ENCODE peak calls at places on chromosomes 1 and 21, in nine cellular contexts. One of them, this sample, is unnamed.

GRCh38 chr1:46193984-46194570 is 4.2 kb downstream of the POMGNT1 start:
- DNase-seq in cardiac muscle cell: no peak
- DNase-seq in endodermal cell: peak
- DNase-seq in tibial artery: no peak
- DNase-seq in activated CD8-positive, alpha-beta memory T cell treated with anti-CD3 and anti-CD28 coated beads, Interleukin-2, amount 10 ng/mL, durations not matched to agents 7 days and 5 days: no peak
- DNase-seq in GM03348: no peak
- DNase-seq in transverse colon: no peak
- DNase-seq in endothelial cell: no peak
- DNase-seq in HS-27A: no peak
- DNase-seq in this sample: peak

GRCh38 chr1:172373864-172374263 is 46.6 kb upstream of the C1orf105 start:
- DNase-seq in cardiac muscle cell: no peak
- DNase-seq in endodermal cell: no peak
- DNase-seq in tibial artery: no peak
- DNase-seq in activated CD8-positive, alpha-beta memory T cell treated with anti-CD3 and anti-CD28 coated beads, Interleukin-2, amount 10 ng/mL, durations not matched to agents 7 days and 5 days: no peak
- DNase-seq in GM03348: no peak
- DNase-seq in transverse colon: no peak
- DNase-seq in endothelial cell: no peak
- DNase-seq in HS-27A: no peak
- DNase-seq in this sample: no peak

GRCh38 chr1:52141513-52142219 is at the start of gene ZFYVE9:
- DNase-seq in cardiac muscle cell: peak
- DNase-seq in endodermal cell: peak
- DNase-seq in tibial artery: peak
- DNase-seq in activated CD8-positive, alpha-beta memory T cell treated with anti-CD3 and anti-CD28 coated beads, Interleukin-2, amount 10 ng/mL, durations not matched to agents 7 days and 5 days: peak
- DNase-seq in GM03348: peak
- DNase-seq in transverse colon: peak
- DNase-seq in endothelial cell: peak
- DNase-seq in HS-27A: no peak
- DNase-seq in this sample: peak

GRCh38 chr1:174114788-174115448 is 44.4 kb upstream of the RABGAP1L start:
- DNase-seq in cardiac muscle cell: peak
- DNase-seq in endodermal cell: peak
- DNase-seq in tibial artery: no peak
- DNase-seq in activated CD8-positive, alpha-beta memory T cell treated with anti-CD3 and anti-CD28 coated beads, Interleukin-2, amount 10 ng/mL, durations not matched to agents 7 days and 5 days: no peak
- DNase-seq in GM03348: peak
- DNase-seq in transverse colon: peak
- DNase-seq in endothelial cell: peak
- DNase-seq in HS-27A: peak
- DNase-seq in this sample: peak

GRCh38 chr1:44677201-44677520 is 2.6 kb downstream of the ARMH1 start:
- DNase-seq in cardiac muscle cell: no peak
- DNase-seq in endodermal cell: no peak
- DNase-seq in tibial artery: no peak
- DNase-seq in activated CD8-positive, alpha-beta memory T cell treated with anti-CD3 and anti-CD28 coated beads, Interleukin-2, amount 10 ng/mL, durations not matched to agents 7 days and 5 days: no peak
- DNase-seq in GM03348: peak
- DNase-seq in transverse colon: no peak
- DNase-seq in endothelial cell: no peak
- DNase-seq in HS-27A: peak
- DNase-seq in this sample: peak

GRCh38 chr1:185840880-185841279 is 106.7 kb downstream of the HMCN1 start:
- DNase-seq in cardiac muscle cell: no peak
- DNase-seq in endodermal cell: no peak
- DNase-seq in tibial artery: no peak
- DNase-seq in activated CD8-positive, alpha-beta memory T cell treated with anti-CD3 and anti-CD28 coated beads, Interleukin-2, amount 10 ng/mL, durations not matched to agents 7 days and 5 days: no peak
- DNase-seq in GM03348: no peak
- DNase-seq in transverse colon: no peak
- DNase-seq in endothelial cell: no peak
- DNase-seq in HS-27A: no peak
- DNase-seq in this sample: no peak

GRCh38 chr21:31624961-31625491 is 34.5 kb upstream of the SOD1 start:
- DNase-seq in cardiac muscle cell: no peak
- DNase-seq in endodermal cell: peak
- DNase-seq in tibial artery: no peak
- DNase-seq in activated CD8-positive, alpha-beta memory T cell treated with anti-CD3 and anti-CD28 coated beads, Interleukin-2, amount 10 ng/mL, durations not matched to agents 7 days and 5 days: no peak
- DNase-seq in GM03348: no peak
- DNase-seq in transverse colon: no peak
- DNase-seq in endothelial cell: no peak
- DNase-seq in HS-27A: no peak
- DNase-seq in this sample: no peak

GRCh38 chr1:95067069-95067468 is 5.7 kb downstream of the ALG14 start:
- DNase-seq in cardiac muscle cell: no peak
- DNase-seq in endodermal cell: no peak
- DNase-seq in tibial artery: no peak
- DNase-seq in activated CD8-positive, alpha-beta memory T cell treated with anti-CD3 and anti-CD28 coated beads, Interleukin-2, amount 10 ng/mL, durations not matched to agents 7 days and 5 days: no peak
- DNase-seq in GM03348: no peak
- DNase-seq in transverse colon: no peak
- DNase-seq in endothelial cell: no peak
- DNase-seq in HS-27A: no peak
- DNase-seq in this sample: no peak

GRCh38 chr1:5765465-5765864 is 226.8 kb downstream of the NPHP4 start:
- DNase-seq in cardiac muscle cell: no peak
- DNase-seq in endodermal cell: no peak
- DNase-seq in tibial artery: no peak
- DNase-seq in activated CD8-positive, alpha-beta memory T cell treated with anti-CD3 and anti-CD28 coated beads, Interleukin-2, amount 10 ng/mL, durations not matched to agents 7 days and 5 days: no peak
- DNase-seq in GM03348: no peak
- DNase-seq in transverse colon: no peak
- DNase-seq in endothelial cell: no peak
- DNase-seq in HS-27A: no peak
- DNase-seq in this sample: no peak

GRCh38 chr21:25639167-25639921 is at the start of gene JAM2:
- DNase-seq in cardiac muscle cell: peak
- DNase-seq in endodermal cell: peak
- DNase-seq in tibial artery: peak
- DNase-seq in activated CD8-positive, alpha-beta memory T cell treated with anti-CD3 and anti-CD28 coated beads, Interleukin-2, amount 10 ng/mL, durations not matched to agents 7 days and 5 days: peak
- DNase-seq in GM03348: peak
- DNase-seq in transverse colon: peak
- DNase-seq in endothelial cell: peak
- DNase-seq in HS-27A: peak
- DNase-seq in this sample: peak

GRCh38 chr21:38822754-38823374 is 17.1 kb downstream of the ETS2 start:
- DNase-seq in cardiac muscle cell: no peak
- DNase-seq in endodermal cell: no peak
- DNase-seq in tibial artery: no peak
- DNase-seq in activated CD8-positive, alpha-beta memory T cell treated with anti-CD3 and anti-CD28 coated beads, Interleukin-2, amount 10 ng/mL, durations not matched to agents 7 days and 5 days: no peak
- DNase-seq in GM03348: no peak
- DNase-seq in transverse colon: no peak
- DNase-seq in endothelial cell: no peak
- DNase-seq in HS-27A: no peak
- DNase-seq in this sample: no peak

GRCh38 chr1:150162862-150163706 is 13.4 kb downstream of the PLEKHO1 start:
- DNase-seq in cardiac muscle cell: peak
- DNase-seq in endodermal cell: peak
- DNase-seq in tibial artery: peak
- DNase-seq in activated CD8-positive, alpha-beta memory T cell treated with anti-CD3 and anti-CD28 coated beads, Interleukin-2, amount 10 ng/mL, durations not matched to agents 7 days and 5 days: no peak
- DNase-seq in GM03348: peak
- DNase-seq in transverse colon: peak
- DNase-seq in endothelial cell: peak
- DNase-seq in HS-27A: peak
- DNase-seq in this sample: peak

GRCh38 chr1:92210701-92211100 is 7.0 kb upstream of the C1orf146 start:
- DNase-seq in cardiac muscle cell: no peak
- DNase-seq in endodermal cell: no peak
- DNase-seq in tibial artery: no peak
- DNase-seq in activated CD8-positive, alpha-beta memory T cell treated with anti-CD3 and anti-CD28 coated beads, Interleukin-2, amount 10 ng/mL, durations not matched to agents 7 days and 5 days: no peak
- DNase-seq in GM03348: no peak
- DNase-seq in transverse colon: no peak
- DNase-seq in endothelial cell: no peak
- DNase-seq in HS-27A: peak
- DNase-seq in this sample: no peak

GRCh38 chr1:92461364-92462097 is 25.2 kb downstream of the GFI1 start:
- DNase-seq in cardiac muscle cell: no peak
- DNase-seq in endodermal cell: no peak
- DNase-seq in tibial artery: no peak
- DNase-seq in activated CD8-positive, alpha-beta memory T cell treated with anti-CD3 and anti-CD28 coated beads, Interleukin-2, amount 10 ng/mL, durations not matched to agents 7 days and 5 days: no peak
- DNase-seq in GM03348: no peak
- DNase-seq in transverse colon: no peak
- DNase-seq in endothelial cell: no peak
- DNase-seq in HS-27A: no peak
- DNase-seq in this sample: peak

GRCh38 chr1:68327414-68327813 is 95.1 kb upstream of the WLS start:
- DNase-seq in cardiac muscle cell: no peak
- DNase-seq in endodermal cell: no peak
- DNase-seq in tibial artery: no peak
- DNase-seq in activated CD8-positive, alpha-beta memory T cell treated with anti-CD3 and anti-CD28 coated beads, Interleukin-2, amount 10 ng/mL, durations not matched to agents 7 days and 5 days: no peak
- DNase-seq in GM03348: no peak
- DNase-seq in transverse colon: no peak
- DNase-seq in endothelial cell: no peak
- DNase-seq in HS-27A: no peak
- DNase-seq in this sample: no peak

GRCh38 chr1:32695098-32695904 is 7.3 kb downstream of the SYNC start:
- DNase-seq in cardiac muscle cell: no peak
- DNase-seq in endodermal cell: peak
- DNase-seq in tibial artery: peak
- DNase-seq in activated CD8-positive, alpha-beta memory T cell treated with anti-CD3 and anti-CD28 coated beads, Interleukin-2, amount 10 ng/mL, durations not matched to agents 7 days and 5 days: no peak
- DNase-seq in GM03348: peak
- DNase-seq in transverse colon: peak
- DNase-seq in endothelial cell: no peak
- DNase-seq in HS-27A: peak
- DNase-seq in this sample: no peak

GRCh38 chr1:22317231-22317919 is 134.3 kb upstream of the ZBTB40 start:
- DNase-seq in cardiac muscle cell: peak
- DNase-seq in endodermal cell: peak
- DNase-seq in tibial artery: no peak
- DNase-seq in activated CD8-positive, alpha-beta memory T cell treated with anti-CD3 and anti-CD28 coated beads, Interleukin-2, amount 10 ng/mL, durations not matched to agents 7 days and 5 days: no peak
- DNase-seq in GM03348: peak
- DNase-seq in transverse colon: no peak
- DNase-seq in endothelial cell: peak
- DNase-seq in HS-27A: no peak
- DNase-seq in this sample: peak

GRCh38 chr1:101238041-101238515 is 1.3 kb downstream of the S1PR1 start:
- DNase-seq in cardiac muscle cell: peak
- DNase-seq in endodermal cell: peak
- DNase-seq in tibial artery: no peak
- DNase-seq in activated CD8-positive, alpha-beta memory T cell treated with anti-CD3 and anti-CD28 coated beads, Interleukin-2, amount 10 ng/mL, durations not matched to agents 7 days and 5 days: peak
- DNase-seq in GM03348: peak
- DNase-seq in transverse colon: no peak
- DNase-seq in endothelial cell: no peak
- DNase-seq in HS-27A: no peak
- DNase-seq in this sample: peak

GRCh38 chr1:160558679-160559078 is 20.6 kb downstream of the CD84 start:
- DNase-seq in cardiac muscle cell: no peak
- DNase-seq in endodermal cell: no peak
- DNase-seq in tibial artery: no peak
- DNase-seq in activated CD8-positive, alpha-beta memory T cell treated with anti-CD3 and anti-CD28 coated beads, Interleukin-2, amount 10 ng/mL, durations not matched to agents 7 days and 5 days: no peak
- DNase-seq in GM03348: no peak
- DNase-seq in transverse colon: no peak
- DNase-seq in endothelial cell: no peak
- DNase-seq in HS-27A: no peak
- DNase-seq in this sample: no peak

GRCh38 chr1:196056966-196057365 is 551.3 kb downstream of the KCNT2 start:
- DNase-seq in cardiac muscle cell: no peak
- DNase-seq in endodermal cell: peak
- DNase-seq in tibial artery: no peak
- DNase-seq in activated CD8-positive, alpha-beta memory T cell treated with anti-CD3 and anti-CD28 coated beads, Interleukin-2, amount 10 ng/mL, durations not matched to agents 7 days and 5 days: no peak
- DNase-seq in GM03348: no peak
- DNase-seq in transverse colon: no peak
- DNase-seq in endothelial cell: no peak
- DNase-seq in HS-27A: no peak
- DNase-seq in this sample: peak

GRCh38 chr1:44723064-44723463 is 7.9 kb downstream of the RNU5D-1 start:
- DNase-seq in cardiac muscle cell: no peak
- DNase-seq in endodermal cell: peak
- DNase-seq in tibial artery: no peak
- DNase-seq in activated CD8-positive, alpha-beta memory T cell treated with anti-CD3 and anti-CD28 coated beads, Interleukin-2, amount 10 ng/mL, durations not matched to agents 7 days and 5 days: peak
- DNase-seq in GM03348: no peak
- DNase-seq in transverse colon: no peak
- DNase-seq in endothelial cell: no peak
- DNase-seq in HS-27A: no peak
- DNase-seq in this sample: no peak

GRCh38 chr1:185367218-185367617 is 50.2 kb upstream of the IVNS1ABP start:
- DNase-seq in cardiac muscle cell: no peak
- DNase-seq in endodermal cell: no peak
- DNase-seq in tibial artery: no peak
- DNase-seq in activated CD8-positive, alpha-beta memory T cell treated with anti-CD3 and anti-CD28 coated beads, Interleukin-2, amount 10 ng/mL, durations not matched to agents 7 days and 5 days: no peak
- DNase-seq in GM03348: no peak
- DNase-seq in transverse colon: no peak
- DNase-seq in endothelial cell: peak
- DNase-seq in HS-27A: no peak
- DNase-seq in this sample: no peak

GRCh38 chr21:31260790-31261189 is 83.3 kb downstream of the TIAM1 start:
- DNase-seq in cardiac muscle cell: no peak
- DNase-seq in endodermal cell: no peak
- DNase-seq in tibial artery: no peak
- DNase-seq in activated CD8-positive, alpha-beta memory T cell treated with anti-CD3 and anti-CD28 coated beads, Interleukin-2, amount 10 ng/mL, durations not matched to agents 7 days and 5 days: no peak
- DNase-seq in GM03348: peak
- DNase-seq in transverse colon: no peak
- DNase-seq in endothelial cell: no peak
- DNase-seq in HS-27A: no peak
- DNase-seq in this sample: no peak

GRCh38 chr1:18922319-18922726 is 20.0 kb upstream of the ALDH4A1 start:
- DNase-seq in cardiac muscle cell: peak
- DNase-seq in endodermal cell: no peak
- DNase-seq in tibial artery: peak
- DNase-seq in activated CD8-positive, alpha-beta memory T cell treated with anti-CD3 and anti-CD28 coated beads, Interleukin-2, amount 10 ng/mL, durations not matched to agents 7 days and 5 days: no peak
- DNase-seq in GM03348: peak
- DNase-seq in transverse colon: peak
- DNase-seq in endothelial cell: peak
- DNase-seq in HS-27A: peak
- DNase-seq in this sample: peak

GRCh38 chr1:163668472-163668871 is 346.7 kb downstream of the NUF2 start:
- DNase-seq in cardiac muscle cell: no peak
- DNase-seq in endodermal cell: no peak
- DNase-seq in tibial artery: no peak
- DNase-seq in activated CD8-positive, alpha-beta memory T cell treated with anti-CD3 and anti-CD28 coated beads, Interleukin-2, amount 10 ng/mL, durations not matched to agents 7 days and 5 days: no peak
- DNase-seq in GM03348: no peak
- DNase-seq in transverse colon: no peak
- DNase-seq in endothelial cell: no peak
- DNase-seq in HS-27A: no peak
- DNase-seq in this sample: no peak

GRCh38 chr1:39275836-39276507 is 71.5 kb downstream of the MACF1 start:
- DNase-seq in cardiac muscle cell: no peak
- DNase-seq in endodermal cell: no peak
- DNase-seq in tibial artery: no peak
- DNase-seq in activated CD8-positive, alpha-beta memory T cell treated with anti-CD3 and anti-CD28 coated beads, Interleukin-2, amount 10 ng/mL, durations not matched to agents 7 days and 5 days: no peak
- DNase-seq in GM03348: no peak
- DNase-seq in transverse colon: no peak
- DNase-seq in endothelial cell: no peak
- DNase-seq in HS-27A: no peak
- DNase-seq in this sample: no peak

GRCh38 chr1:16324456-16324890 is 27.8 kb downstream of the FBXO42 start:
- DNase-seq in cardiac muscle cell: no peak
- DNase-seq in endodermal cell: no peak
- DNase-seq in tibial artery: peak
- DNase-seq in activated CD8-positive, alpha-beta memory T cell treated with anti-CD3 and anti-CD28 coated beads, Interleukin-2, amount 10 ng/mL, durations not matched to agents 7 days and 5 days: no peak
- DNase-seq in GM03348: peak
- DNase-seq in transverse colon: no peak
- DNase-seq in endothelial cell: no peak
- DNase-seq in HS-27A: peak
- DNase-seq in this sample: peak

GRCh38 chr1:150148834-150149489 is 754 bp upstream of the PLEKHO1 start:
- DNase-seq in cardiac muscle cell: no peak
- DNase-seq in endodermal cell: no peak
- DNase-seq in tibial artery: no peak
- DNase-seq in activated CD8-positive, alpha-beta memory T cell treated with anti-CD3 and anti-CD28 coated beads, Interleukin-2, amount 10 ng/mL, durations not matched to agents 7 days and 5 days: no peak
- DNase-seq in GM03348: no peak
- DNase-seq in transverse colon: no peak
- DNase-seq in endothelial cell: no peak
- DNase-seq in HS-27A: no peak
- DNase-seq in this sample: peak

GRCh38 chr21:41769933-41770332 is 3.1 kb upstream of the RIPK4 start:
- DNase-seq in cardiac muscle cell: no peak
- DNase-seq in endodermal cell: peak
- DNase-seq in tibial artery: no peak
- DNase-seq in activated CD8-positive, alpha-beta memory T cell treated with anti-CD3 and anti-CD28 coated beads, Interleukin-2, amount 10 ng/mL, durations not matched to agents 7 days and 5 days: no peak
- DNase-seq in GM03348: no peak
- DNase-seq in transverse colon: peak
- DNase-seq in endothelial cell: no peak
- DNase-seq in HS-27A: no peak
- DNase-seq in this sample: no peak

GRCh38 chr1:234845097-234845660 is 235.2 kb upstream of the IRF2BP2 start:
- DNase-seq in cardiac muscle cell: no peak
- DNase-seq in endodermal cell: peak
- DNase-seq in tibial artery: no peak
- DNase-seq in activated CD8-positive, alpha-beta memory T cell treated with anti-CD3 and anti-CD28 coated beads, Interleukin-2, amount 10 ng/mL, durations not matched to agents 7 days and 5 days: peak
- DNase-seq in GM03348: no peak
- DNase-seq in transverse colon: no peak
- DNase-seq in endothelial cell: no peak
- DNase-seq in HS-27A: no peak
- DNase-seq in this sample: no peak

GRCh38 chr1:91879739-91880138 is 6.2 kb downstream of the TGFBR3 start:
- DNase-seq in cardiac muscle cell: no peak
- DNase-seq in endodermal cell: no peak
- DNase-seq in tibial artery: no peak
- DNase-seq in activated CD8-positive, alpha-beta memory T cell treated with anti-CD3 and anti-CD28 coated beads, Interleukin-2, amount 10 ng/mL, durations not matched to agents 7 days and 5 days: no peak
- DNase-seq in GM03348: no peak
- DNase-seq in transverse colon: no peak
- DNase-seq in endothelial cell: no peak
- DNase-seq in HS-27A: no peak
- DNase-seq in this sample: no peak

This sample was measured in NCI-H69.